ENCODE peak calls at places on chromosomes 7 and 10, in nine cellular contexts. H is neural progenitor cell, L is thoracic aorta, K is foreskin fibroblast, F is K562, V is esophagus squamous epithelium, D is HCT116, S is IMR-90, N is pancreas. E is an unnamed sample.

GRCh38 chr7:151181011-151181431 is 6.0 kb downstream of the ASB10 start:
- DNase-seq in H (no peak), L (no peak), K (no peak), F (no peak), V (no peak), D (no peak), S (no peak), N (no peak), E (no peak)

GRCh38 chr7:16428182-16428581 is 6.8 kb upstream of the CRPPA start:
- DNase-seq in H (no peak), L (no peak), K (no peak), F (no peak), V (no peak), D (no peak), S (no peak), N (no peak), E (no peak)

GRCh38 chr10:95211606-95212279 is 17.7 kb downstream of the ACSM6 start:
- DNase-seq in H (no peak), L (no peak), K (peak), F (no peak), V (no peak), D (no peak), S (peak), N (no peak), E (no peak)

GRCh38 chr10:21534611-21535493 is 820 bp downstream of the MLLT10 start:
- DNase-seq in H (peak), L (no peak), K (peak), F (peak), V (no peak), D (no peak), S (peak), N (peak), E (peak)

GRCh38 chr10:113385021-113385975 is 167.6 kb upstream of the HABP2 start:
- DNase-seq in H (peak), L (peak), K (peak), F (peak), V (peak), D (peak), S (peak), N (peak), E (peak)

GRCh38 chr7:129851810-129852209 is 101.0 kb downstream of the UBE2H start:
- DNase-seq in H (no peak), L (no peak), K (no peak), F (no peak), V (no peak), D (no peak), S (no peak), N (no peak), E (no peak)

GRCh38 chr7:151372612-151373265 is 31.1 kb downstream of the NUB1 start:
- DNase-seq in H (peak), L (no peak), K (peak), F (no peak), V (no peak), D (no peak), S (no peak), N (no peak), E (no peak)

GRCh38 chr10:97278491-97278989 is 13.9 kb downstream of the ARHGAP19 start:
- DNase-seq in H (peak), L (no peak), K (peak), F (peak), V (no peak), D (peak), S (peak), N (no peak), E (peak)

GRCh38 chr7:17009007-17009719 is 127.4 kb upstream of the AGR3 start:
- DNase-seq in H (no peak), L (no peak), K (peak), F (no peak), V (no peak), D (peak), S (peak), N (no peak), E (peak)

GRCh38 chr10:132927824-132928223 is 14.5 kb downstream of the CFAP46 start:
- DNase-seq in H (no peak), L (no peak), K (no peak), F (no peak), V (no peak), D (no peak), S (no peak), N (no peak), E (no peak)

GRCh38 chr7:43590862-43591550 is 8.1 kb downstream of the STK17A start:
- DNase-seq in H (no peak), L (no peak), K (no peak), F (no peak), V (no peak), D (no peak), S (no peak), N (no peak), E (no peak)

GRCh38 chr10:86298501-86299001 is 68.0 kb downstream of the GRID1 start:
- DNase-seq in H (no peak), L (no peak), K (no peak), F (no peak), V (no peak), D (no peak), S (no peak), N (no peak), E (no peak)

DNA sequence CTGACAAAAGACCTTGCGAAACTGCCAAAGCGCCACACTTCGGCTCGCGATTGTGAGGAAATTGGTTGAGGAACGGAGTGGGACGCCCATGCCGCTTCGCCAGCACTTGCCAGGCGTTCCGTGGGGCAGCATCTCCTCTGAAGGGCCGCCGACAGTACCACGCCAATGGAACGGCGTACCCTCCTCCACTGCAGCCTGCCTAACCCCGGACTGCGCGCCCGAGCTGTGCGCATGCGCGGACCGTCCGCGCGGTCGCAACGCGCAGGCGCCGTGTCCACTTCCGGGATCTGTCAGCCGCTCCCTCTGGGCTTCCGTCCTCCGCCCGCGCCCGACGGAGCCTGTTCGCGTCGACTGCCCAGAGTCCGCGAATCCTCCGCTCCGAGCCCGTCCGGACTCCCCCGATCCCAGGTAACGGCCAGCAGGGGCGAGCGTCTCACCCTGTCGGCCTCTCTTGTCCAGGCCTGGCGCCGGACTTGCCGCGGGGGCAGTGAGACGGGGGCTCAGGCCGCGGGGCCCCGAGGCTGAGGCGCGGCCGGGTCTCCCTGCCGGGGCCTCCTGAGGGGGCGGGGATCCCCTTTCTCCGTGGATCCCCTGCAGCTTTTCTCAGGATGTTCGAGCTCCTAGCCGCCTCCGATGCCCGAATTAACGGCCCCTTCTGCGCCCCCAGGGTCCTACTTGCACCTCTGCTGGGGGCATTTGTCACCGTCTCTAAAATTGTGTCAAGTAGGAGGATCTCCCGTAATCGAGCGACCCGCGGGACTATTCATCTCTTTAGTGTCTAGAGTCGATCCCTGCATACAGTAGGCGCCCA is at the start of gene ARPC1A:
- DNase-seq in H (peak), L (peak), K (peak), F (peak), V (peak), D (peak), S (peak), N (peak), E (peak)
- TF ChIP-seq CTCF in H (peak), L (peak), K (peak), F (peak), V (peak), D (no peak), S (peak), N (no peak), E (no peak)

GRCh38 chr7:127415060-127415742 is 22.7 kb upstream of the ZNF800 start:
- DNase-seq in H (no peak), L (no peak), K (no peak), F (no peak), V (no peak), D (no peak), S (no peak), N (no peak), E (no peak)
- H3K4me3 ChIP-seq in H (no peak), L (no peak), K (no peak), F (no peak), V (no peak), D (no peak), S (no peak), N (no peak), E (no peak)

GRCh38 chr10:3080608-3081007 is 13.3 kb downstream of the PFKP start:
- DNase-seq in H (no peak), L (no peak), K (no peak), F (no peak), V (no peak), D (no peak), S (no peak), N (no peak), E (no peak)
- TF ChIP-seq CTCF in H (no peak), L (no peak), K (no peak), F (no peak), V (no peak), D (no peak), S (peak), N (no peak), E (no peak)

GRCh38 chr7:105353752-105354328 is 34.9 kb downstream of the SRPK2 start:
- DNase-seq in H (no peak), L (no peak), K (peak), F (peak), V (no peak), D (no peak), S (no peak), N (no peak), E (peak)
- H3K4me3 ChIP-seq in H (no peak), L (no peak), K (no peak), F (no peak), V (no peak), D (no peak), S (no peak), N (no peak), E (no peak)

DNA sequence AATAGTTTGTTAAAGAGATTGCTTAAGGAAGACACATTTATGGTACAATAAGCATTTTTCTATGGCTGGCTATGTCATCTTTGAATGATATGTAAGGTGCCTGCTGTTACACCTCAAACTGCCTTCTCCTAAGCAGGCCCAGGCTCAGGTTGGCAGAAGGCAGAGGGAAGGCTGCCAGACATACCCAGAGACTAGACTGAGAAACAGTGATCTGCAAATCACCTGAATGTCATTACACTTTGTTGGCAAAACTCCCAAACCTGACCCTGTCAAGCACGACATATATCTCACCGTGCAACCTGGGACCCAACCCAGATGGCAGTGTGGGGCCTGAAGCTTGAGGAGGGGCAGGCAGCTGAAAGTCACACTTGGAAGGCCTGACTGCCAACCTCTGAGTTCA is 136.6 kb upstream of the TARP start:
- DNase-seq in H (no peak), L (no peak), K (no peak), F (no peak), V (no peak), D (no peak), S (no peak), N (no peak), E (no peak)
- TF ChIP-seq CTCF in H (no peak), L (no peak), K (no peak), F (no peak), V (no peak), D (no peak), S (no peak), N (no peak), E (no peak)

DNA sequence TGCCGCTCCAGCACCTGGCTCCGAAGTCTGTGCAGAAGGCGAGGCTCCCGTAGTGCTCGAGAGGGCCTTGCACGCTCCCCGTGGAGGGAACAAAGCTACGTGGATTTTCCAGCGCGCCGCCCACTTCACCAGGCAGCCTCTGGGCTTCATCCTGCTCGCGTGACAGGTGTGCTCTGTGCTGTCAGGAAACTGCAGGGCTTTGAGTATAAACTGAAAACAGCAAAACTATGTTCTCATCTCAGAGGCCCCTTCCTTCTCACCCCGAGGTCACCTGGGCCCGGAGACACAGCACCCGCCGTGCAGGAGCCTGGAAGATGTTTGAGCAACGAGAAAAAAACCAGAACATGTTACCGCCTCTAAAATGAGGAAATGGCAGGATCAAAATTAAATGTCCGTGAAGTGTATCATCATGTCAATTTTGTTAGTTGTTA is 17.6 kb upstream of the GPR146 start:
- DNase-seq in H (no peak), L (no peak), K (no peak), F (no peak), V (no peak), D (no peak), S (no peak), N (peak), E (no peak)
- H3K4me3 ChIP-seq in H (peak), L (peak), K (peak), F (peak), V (no peak), D (peak), S (peak), N (no peak), E (peak)

GRCh38 chr7:140649566-140650205 is 9.1 kb upstream of the DENND2A start:
- DNase-seq in H (no peak), L (no peak), K (peak), F (no peak), V (no peak), D (no peak), S (peak), N (no peak), E (peak)

GRCh38 chr7:140650367-140650766 is 9.8 kb upstream of the DENND2A start:
- DNase-seq in H (no peak), L (no peak), K (no peak), F (no peak), V (no peak), D (no peak), S (no peak), N (no peak), E (no peak)

GRCh38 chr7:140645166-140645565 is 4.6 kb upstream of the DENND2A start:
- DNase-seq in H (peak), L (no peak), K (no peak), F (peak), V (no peak), D (no peak), S (no peak), N (no peak), E (peak)

GRCh38 chr7:140643416-140643815 is 2.8 kb upstream of the DENND2A start:
- DNase-seq in H (no peak), L (no peak), K (no peak), F (no peak), V (no peak), D (no peak), S (no peak), N (no peak), E (no peak)

DNA sequence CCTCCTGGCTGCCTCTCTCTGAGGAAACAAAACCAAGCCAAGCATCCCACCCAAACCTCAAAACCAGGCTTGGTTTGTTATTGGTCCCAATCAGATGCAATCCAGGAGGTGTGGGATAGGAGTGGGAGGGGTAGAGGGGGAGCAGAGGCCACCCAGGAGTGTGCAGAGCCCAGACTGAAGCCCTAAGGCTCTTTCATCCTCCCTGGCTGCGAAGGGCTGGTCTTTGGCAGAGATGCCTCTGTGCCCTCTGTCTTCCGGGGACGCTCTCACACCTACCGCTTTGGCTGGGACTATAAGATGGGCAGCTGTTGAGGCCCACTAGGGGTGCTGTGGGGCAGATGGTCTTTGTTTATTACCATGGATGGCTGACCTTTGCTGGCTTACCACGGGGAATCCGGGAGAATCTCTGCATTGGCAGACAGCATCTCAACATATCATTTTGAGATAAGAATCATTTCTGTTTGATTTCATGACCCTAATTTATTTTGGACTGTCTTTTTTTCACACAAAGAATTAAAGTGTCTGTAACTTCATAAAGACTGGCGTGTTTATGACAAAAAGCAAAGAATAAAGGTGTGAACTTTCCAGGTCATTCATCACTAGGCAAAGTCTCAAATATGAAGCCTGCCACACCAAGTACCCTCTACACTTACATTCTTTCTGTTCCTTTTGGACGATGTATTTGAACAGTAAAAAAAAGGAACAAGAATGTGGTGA is 6.5 kb upstream of the DENND2A start:
- DNase-seq in H (peak), L (no peak), K (peak), F (peak), V (no peak), D (peak), S (peak), N (no peak), E (peak)
- TF ChIP-seq CTCF in H (peak), L (peak), K (peak), F (peak), V (peak), D (peak), S (peak), N (peak), E (peak)

GRCh38 chr7:1554332-1555045 is 1.5 kb downstream of the TMEM184A start:
- DNase-seq in H (no peak), L (no peak), K (no peak), F (no peak), V (no peak), D (no peak), S (no peak), N (peak), E (no peak)

GRCh38 chr7:1557006-1557405 is 1.0 kb upstream of the TMEM184A start:
- DNase-seq in H (no peak), L (no peak), K (no peak), F (no peak), V (no peak), D (no peak), S (no peak), N (no peak), E (no peak)

GRCh38 chr7:1555813-1556540 is at the start of gene TMEM184A:
- DNase-seq in H (peak), L (no peak), K (no peak), F (peak), V (no peak), D (peak), S (no peak), N (peak), E (peak)

GRCh38 chr7:1553513-1554210 is 2.3 kb downstream of the TMEM184A start:
- DNase-seq in H (no peak), L (no peak), K (no peak), F (no peak), V (no peak), D (no peak), S (no peak), N (peak), E (no peak)

DNA sequence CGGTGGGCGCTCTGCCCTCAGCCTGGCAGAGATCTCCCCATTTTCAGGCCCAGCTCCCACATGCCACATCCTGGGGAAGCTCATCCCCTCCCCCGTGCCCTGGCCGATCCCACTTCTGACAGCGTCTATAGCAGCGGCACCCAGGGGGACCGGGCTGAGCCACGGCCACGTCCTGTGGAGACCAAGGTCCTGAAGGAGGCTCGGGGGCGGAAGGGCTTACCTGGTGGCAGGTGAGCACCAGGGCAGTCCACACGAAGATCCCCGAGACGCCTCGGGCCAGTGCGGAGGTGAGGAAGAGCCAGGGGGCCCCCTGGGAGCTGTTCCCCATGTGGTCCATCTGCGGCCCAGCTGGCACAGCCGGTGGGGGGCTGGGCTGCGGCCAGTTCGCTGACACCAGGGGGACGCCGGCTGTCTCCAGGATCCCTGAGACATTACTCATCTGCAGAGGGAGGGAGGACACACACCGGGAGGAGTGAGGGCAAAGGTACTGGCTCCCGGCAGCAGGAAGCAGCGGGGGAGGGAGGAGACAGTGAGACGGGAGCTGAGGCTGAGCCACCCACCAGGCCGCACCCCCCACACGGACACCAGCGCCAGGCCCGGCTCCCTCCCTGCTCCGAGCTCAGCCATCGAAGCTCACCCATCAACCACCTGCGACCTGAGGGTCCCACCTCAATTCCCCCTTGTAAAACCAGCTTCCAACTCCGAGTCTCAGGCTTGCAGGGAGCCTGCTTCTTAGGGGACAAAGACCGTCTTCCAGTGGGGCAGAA is 776 bp downstream of the TMEM184A start:
- DNase-seq in H (no peak), L (no peak), K (peak), F (peak), V (no peak), D (no peak), S (peak), N (peak), E (peak)
- H3K4me3 ChIP-seq in H (no peak), L (no peak), K (no peak), F (no peak), V (peak), D (peak), S (no peak), N (peak), E (no peak)

DNA sequence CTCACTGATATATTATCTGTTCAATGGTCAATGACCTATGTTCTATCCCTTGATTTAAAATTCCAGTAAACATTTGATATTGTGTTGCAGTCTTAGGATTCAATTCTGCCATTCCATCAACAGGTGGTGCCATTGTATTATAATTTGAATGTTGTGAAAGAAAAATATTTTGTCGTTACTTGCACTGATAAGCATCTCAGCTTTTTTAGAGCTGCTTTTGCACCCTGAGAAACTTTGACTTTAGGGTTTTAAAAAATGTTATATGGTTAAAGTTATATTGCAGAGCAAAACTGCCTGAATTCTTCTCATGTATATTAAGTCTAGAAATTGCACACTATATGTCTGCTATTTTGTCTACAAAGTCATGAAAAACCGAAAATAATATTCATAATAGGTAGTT is 18.8 kb upstream of the MINDY3 start:
- DNase-seq in H (peak), L (no peak), K (peak), F (peak), V (no peak), D (no peak), S (peak), N (no peak), E (peak)
- TF ChIP-seq CTCF in H (peak), L (peak), K (peak), F (peak), V (peak), D (peak), S (peak), N (peak), E (peak)

E was measured in NB4.